ENCODE peak calls at places on chromosomes 6 and 20, in nine cellular contexts. One of them, this sample, is unnamed.

GRCh38 chr6:85157266-85157665 is 292.6 kb upstream of the NT5E start:
- DNase-seq in mesenchymal stem cell: no peak
- DNase-seq in pancreas: no peak
- DNase-seq in CD8-positive, alpha-beta T cell: no peak
- DNase-seq in fibroblast of lung: no peak
- DNase-seq in tibial nerve: no peak
- DNase-seq in upper lobe of right lung: no peak
- DNase-seq in uterus: no peak
- DNase-seq in K562: no peak
- DNase-seq in this sample: no peak

GRCh38 chr6:158646023-158646888 is 1.7 kb upstream of the DYNLT1 start:
- DNase-seq in fibroblast of lung: no peak
- DNase-seq in CD8-positive, alpha-beta T cell: no peak
- DNase-seq in K562: no peak
- DNase-seq in uterus: no peak
- DNase-seq in tibial nerve: no peak
- DNase-seq in mesenchymal stem cell: no peak
- DNase-seq in pancreas: no peak
- DNase-seq in upper lobe of right lung: peak
- DNase-seq in this sample: no peak

GRCh38 chr6:43885399-43886066 is 115.5 kb downstream of the VEGFA start:
- DNase-seq in K562: peak
- DNase-seq in pancreas: no peak
- DNase-seq in upper lobe of right lung: peak
- DNase-seq in uterus: no peak
- DNase-seq in fibroblast of lung: no peak
- DNase-seq in mesenchymal stem cell: no peak
- DNase-seq in CD8-positive, alpha-beta T cell: no peak
- DNase-seq in tibial nerve: no peak
- DNase-seq in this sample: no peak

GRCh38 chr20:41138527-41139226 is 1.3 kb downstream of the PLCG1 start:
- DNase-seq in mesenchymal stem cell: peak
- DNase-seq in tibial nerve: no peak
- DNase-seq in CD8-positive, alpha-beta T cell: peak
- DNase-seq in upper lobe of right lung: peak
- DNase-seq in fibroblast of lung: no peak
- DNase-seq in pancreas: no peak
- DNase-seq in K562: no peak
- DNase-seq in uterus: no peak
- DNase-seq in this sample: no peak

GRCh38 chr6:89023591-89024441 is 56.7 kb upstream of the PNRC1 start:
- DNase-seq in CD8-positive, alpha-beta T cell: no peak
- DNase-seq in tibial nerve: no peak
- DNase-seq in mesenchymal stem cell: peak
- DNase-seq in upper lobe of right lung: no peak
- DNase-seq in uterus: peak
- DNase-seq in K562: no peak
- DNase-seq in fibroblast of lung: peak
- DNase-seq in pancreas: no peak
- DNase-seq in this sample: peak

GRCh38 chr6:37369321-37370196 is 15.8 kb downstream of the RNF8 start:
- DNase-seq in mesenchymal stem cell: no peak
- DNase-seq in tibial nerve: no peak
- DNase-seq in K562: no peak
- DNase-seq in fibroblast of lung: peak
- DNase-seq in uterus: no peak
- DNase-seq in pancreas: no peak
- DNase-seq in upper lobe of right lung: no peak
- DNase-seq in CD8-positive, alpha-beta T cell: no peak
- DNase-seq in this sample: no peak

GRCh38 chr6:158377866-158378265 is 65.6 kb downstream of the TULP4 start:
- DNase-seq in upper lobe of right lung: no peak
- DNase-seq in fibroblast of lung: peak
- DNase-seq in CD8-positive, alpha-beta T cell: no peak
- DNase-seq in tibial nerve: no peak
- DNase-seq in pancreas: no peak
- DNase-seq in uterus: no peak
- DNase-seq in mesenchymal stem cell: peak
- DNase-seq in K562: no peak
- DNase-seq in this sample: no peak

GRCh38 chr6:129759851-129760595 is 50.0 kb upstream of the ARHGAP18 start:
- DNase-seq in CD8-positive, alpha-beta T cell: no peak
- DNase-seq in fibroblast of lung: no peak
- DNase-seq in pancreas: no peak
- DNase-seq in upper lobe of right lung: no peak
- DNase-seq in tibial nerve: no peak
- DNase-seq in mesenchymal stem cell: no peak
- DNase-seq in K562: no peak
- DNase-seq in uterus: no peak
- DNase-seq in this sample: no peak

GRCh38 chr6:41939848-41940758 is 1.5 kb downstream of the CCND3 start:
- DNase-seq in tibial nerve: no peak
- DNase-seq in fibroblast of lung: peak
- DNase-seq in uterus: peak
- DNase-seq in mesenchymal stem cell: peak
- DNase-seq in upper lobe of right lung: no peak
- DNase-seq in CD8-positive, alpha-beta T cell: no peak
- DNase-seq in K562: peak
- DNase-seq in pancreas: no peak
- DNase-seq in this sample: no peak

GRCh38 chr6:40999498-41000070 is 39.4 kb downstream of the UNC5CL start:
- DNase-seq in mesenchymal stem cell: peak
- DNase-seq in upper lobe of right lung: no peak
- DNase-seq in fibroblast of lung: peak
- DNase-seq in pancreas: peak
- DNase-seq in K562: peak
- DNase-seq in tibial nerve: peak
- DNase-seq in uterus: peak
- DNase-seq in CD8-positive, alpha-beta T cell: no peak
- DNase-seq in this sample: peak

GRCh38 chr6:109284675-109285074 is 97.6 kb downstream of the CD164 start:
- DNase-seq in pancreas: no peak
- DNase-seq in tibial nerve: no peak
- DNase-seq in fibroblast of lung: no peak
- DNase-seq in mesenchymal stem cell: no peak
- DNase-seq in upper lobe of right lung: no peak
- DNase-seq in K562: peak
- DNase-seq in CD8-positive, alpha-beta T cell: no peak
- DNase-seq in uterus: no peak
- DNase-seq in this sample: no peak

GRCh38 chr6:44264154-44265002 is 973 bp downstream of the NFKBIE start:
- DNase-seq in uterus: no peak
- DNase-seq in K562: no peak
- DNase-seq in fibroblast of lung: no peak
- DNase-seq in upper lobe of right lung: peak
- DNase-seq in tibial nerve: no peak
- DNase-seq in mesenchymal stem cell: peak
- DNase-seq in CD8-positive, alpha-beta T cell: peak
- DNase-seq in pancreas: no peak
- DNase-seq in this sample: peak

GRCh38 chr20:51899674-51900073 is 97.4 kb upstream of the SALL4 start:
- DNase-seq in CD8-positive, alpha-beta T cell: no peak
- DNase-seq in tibial nerve: no peak
- DNase-seq in mesenchymal stem cell: no peak
- DNase-seq in K562: peak
- DNase-seq in upper lobe of right lung: no peak
- DNase-seq in pancreas: no peak
- DNase-seq in fibroblast of lung: no peak
- DNase-seq in uterus: no peak
- DNase-seq in this sample: no peak

GRCh38 chr6:158060447-158061360 is 79.0 kb downstream of the SYNJ2 start:
- DNase-seq in K562: no peak
- DNase-seq in tibial nerve: peak
- DNase-seq in uterus: peak
- DNase-seq in CD8-positive, alpha-beta T cell: no peak
- DNase-seq in pancreas: peak
- DNase-seq in upper lobe of right lung: peak
- DNase-seq in fibroblast of lung: peak
- DNase-seq in mesenchymal stem cell: peak
- DNase-seq in this sample: peak

GRCh38 chr20:58109126-58109880 is 119.2 kb downstream of the ANKRD60 start:
- DNase-seq in K562: no peak
- DNase-seq in pancreas: no peak
- DNase-seq in tibial nerve: no peak
- DNase-seq in CD8-positive, alpha-beta T cell: no peak
- DNase-seq in upper lobe of right lung: no peak
- DNase-seq in mesenchymal stem cell: no peak
- DNase-seq in fibroblast of lung: peak
- DNase-seq in uterus: no peak
- DNase-seq in this sample: no peak

GRCh38 chr6:115271001-115271400 is 789.7 kb downstream of the FRK start:
- DNase-seq in CD8-positive, alpha-beta T cell: no peak
- DNase-seq in mesenchymal stem cell: no peak
- DNase-seq in uterus: no peak
- DNase-seq in tibial nerve: no peak
- DNase-seq in K562: no peak
- DNase-seq in upper lobe of right lung: no peak
- DNase-seq in pancreas: no peak
- DNase-seq in fibroblast of lung: no peak
- DNase-seq in this sample: no peak

GRCh38 chr6:72822691-72823090 is 200.8 kb downstream of the KCNQ5 start:
- DNase-seq in fibroblast of lung: no peak
- DNase-seq in mesenchymal stem cell: no peak
- DNase-seq in CD8-positive, alpha-beta T cell: no peak
- DNase-seq in K562: no peak
- DNase-seq in upper lobe of right lung: no peak
- DNase-seq in tibial nerve: no peak
- DNase-seq in uterus: no peak
- DNase-seq in pancreas: no peak
- DNase-seq in this sample: no peak

GRCh38 chr6:48423640-48424365 is 312.8 kb upstream of the PTCHD4 start:
- DNase-seq in K562: no peak
- DNase-seq in uterus: no peak
- DNase-seq in upper lobe of right lung: no peak
- DNase-seq in mesenchymal stem cell: peak
- DNase-seq in CD8-positive, alpha-beta T cell: no peak
- DNase-seq in pancreas: no peak
- DNase-seq in fibroblast of lung: peak
- DNase-seq in tibial nerve: no peak
- DNase-seq in this sample: no peak

GRCh38 chr20:32603046-32603726 is 18.1 kb upstream of the NOL4L start:
- DNase-seq in pancreas: no peak
- DNase-seq in CD8-positive, alpha-beta T cell: no peak
- DNase-seq in mesenchymal stem cell: no peak
- DNase-seq in upper lobe of right lung: no peak
- DNase-seq in fibroblast of lung: no peak
- DNase-seq in K562: no peak
- DNase-seq in uterus: no peak
- DNase-seq in tibial nerve: peak
- DNase-seq in this sample: no peak
- H3K27ac ChIP-seq in pancreas: no peak
- H3K27ac ChIP-seq in CD8-positive, alpha-beta T cell: no peak
- H3K27ac ChIP-seq in mesenchymal stem cell: no peak
- H3K27ac ChIP-seq in upper lobe of right lung: no peak
- H3K27ac ChIP-seq in fibroblast of lung: no peak
- H3K27ac ChIP-seq in K562: no peak
- H3K27ac ChIP-seq in uterus: no peak
- H3K27ac ChIP-seq in tibial nerve: no peak
- H3K27ac ChIP-seq in this sample: no peak

GRCh38 chr6:34063641-34064040 is 82.2 kb downstream of the GRM4 start:
- DNase-seq in K562: no peak
- DNase-seq in CD8-positive, alpha-beta T cell: no peak
- DNase-seq in uterus: peak
- DNase-seq in fibroblast of lung: no peak
- DNase-seq in tibial nerve: no peak
- DNase-seq in upper lobe of right lung: no peak
- DNase-seq in mesenchymal stem cell: no peak
- DNase-seq in pancreas: no peak
- DNase-seq in this sample: no peak
- H3K4me3 ChIP-seq in K562: no peak
- H3K4me3 ChIP-seq in CD8-positive, alpha-beta T cell: no peak
- H3K4me3 ChIP-seq in uterus: no peak
- H3K4me3 ChIP-seq in fibroblast of lung: no peak
- H3K4me3 ChIP-seq in tibial nerve: no peak
- H3K4me3 ChIP-seq in upper lobe of right lung: no peak
- H3K4me3 ChIP-seq in mesenchymal stem cell: no peak
- H3K4me3 ChIP-seq in pancreas: no peak
- H3K4me3 ChIP-seq in this sample: no peak

GRCh38 chr6:11584264-11584663 is 46.7 kb downstream of the TMEM170B start:
- DNase-seq in pancreas: no peak
- DNase-seq in mesenchymal stem cell: peak
- DNase-seq in CD8-positive, alpha-beta T cell: no peak
- DNase-seq in tibial nerve: no peak
- DNase-seq in fibroblast of lung: peak
- DNase-seq in uterus: no peak
- DNase-seq in upper lobe of right lung: no peak
- DNase-seq in K562: no peak
- DNase-seq in this sample: no peak
- H3K27ac ChIP-seq in pancreas: no peak
- H3K27ac ChIP-seq in mesenchymal stem cell: no peak
- H3K27ac ChIP-seq in CD8-positive, alpha-beta T cell: no peak
- H3K27ac ChIP-seq in tibial nerve: no peak
- H3K27ac ChIP-seq in fibroblast of lung: no peak
- H3K27ac ChIP-seq in uterus: no peak
- H3K27ac ChIP-seq in upper lobe of right lung: no peak
- H3K27ac ChIP-seq in K562: no peak
- H3K27ac ChIP-seq in this sample: no peak

DNA sequence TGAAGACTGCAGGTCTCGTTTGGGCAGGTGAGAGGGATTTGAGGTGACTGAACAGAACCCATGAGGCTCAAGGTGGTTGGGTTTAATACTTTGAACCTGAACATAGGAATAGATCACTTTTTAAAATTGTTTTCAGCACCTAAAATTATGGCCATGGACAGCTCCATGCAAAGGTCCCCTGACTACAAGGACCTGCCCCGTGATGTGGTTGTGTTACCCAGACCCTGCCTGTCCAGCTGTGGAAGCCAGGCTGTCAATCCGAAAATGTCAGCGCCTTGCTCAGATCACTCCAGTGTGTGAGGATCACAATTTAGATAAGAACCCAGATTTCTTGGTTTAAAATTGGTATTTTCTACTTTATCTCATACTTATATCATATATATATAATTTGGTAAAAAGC is 23.8 kb upstream of the RPS6KA2 start:
- DNase-seq in upper lobe of right lung: no peak
- DNase-seq in tibial nerve: no peak
- DNase-seq in fibroblast of lung: no peak
- DNase-seq in pancreas: no peak
- DNase-seq in uterus: no peak
- DNase-seq in CD8-positive, alpha-beta T cell: no peak
- DNase-seq in K562: no peak
- DNase-seq in mesenchymal stem cell: no peak
- DNase-seq in this sample: no peak
- H3K4me3 ChIP-seq in upper lobe of right lung: no peak
- H3K4me3 ChIP-seq in tibial nerve: no peak
- H3K4me3 ChIP-seq in fibroblast of lung: no peak
- H3K4me3 ChIP-seq in pancreas: no peak
- H3K4me3 ChIP-seq in uterus: no peak
- H3K4me3 ChIP-seq in CD8-positive, alpha-beta T cell: no peak
- H3K4me3 ChIP-seq in K562: no peak
- H3K4me3 ChIP-seq in mesenchymal stem cell: no peak
- H3K4me3 ChIP-seq in this sample: no peak

DNA sequence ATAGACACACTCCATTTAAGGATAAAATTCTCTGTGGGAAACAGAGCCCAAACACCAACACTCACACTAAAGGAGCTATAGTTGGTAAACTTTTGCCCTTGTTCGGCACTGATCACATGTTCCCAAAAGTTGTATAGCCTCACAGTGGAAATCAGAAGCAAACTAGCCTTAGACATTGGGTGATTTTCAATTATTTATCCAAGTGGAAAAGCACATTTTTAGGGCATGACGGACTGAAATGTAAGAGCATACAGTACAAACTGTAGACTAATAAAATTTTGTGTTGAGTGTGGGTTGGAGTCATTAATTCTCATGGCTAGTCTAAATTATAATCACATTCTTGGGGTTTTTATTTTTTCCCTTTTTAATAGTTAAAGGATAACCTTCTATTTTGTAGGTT is 202.4 kb downstream of the MOXD1 start:
- DNase-seq in fibroblast of lung: peak
- DNase-seq in mesenchymal stem cell: no peak
- DNase-seq in upper lobe of right lung: no peak
- DNase-seq in pancreas: no peak
- DNase-seq in CD8-positive, alpha-beta T cell: no peak
- DNase-seq in tibial nerve: no peak
- DNase-seq in K562: no peak
- DNase-seq in uterus: no peak
- DNase-seq in this sample: no peak
- H3K27ac ChIP-seq in fibroblast of lung: no peak
- H3K27ac ChIP-seq in mesenchymal stem cell: peak
- H3K27ac ChIP-seq in upper lobe of right lung: no peak
- H3K27ac ChIP-seq in pancreas: no peak
- H3K27ac ChIP-seq in CD8-positive, alpha-beta T cell: no peak
- H3K27ac ChIP-seq in tibial nerve: no peak
- H3K27ac ChIP-seq in K562: no peak
- H3K27ac ChIP-seq in uterus: no peak
- H3K27ac ChIP-seq in this sample: peak